ENCODE peak calls at places on chromosomes 12 and 14, in six cellular contexts. U is GM12864, N is esophagus muscularis mucosa, E is progenitor cell of endocrine pancreas, Z is heart left ventricle, X is A673. T is an unnamed sample.

GRCh38 chr14:20676072-20676471 is 8.3 kb upstream of the RNASE4 start:
- DNase-seq in U (no peak), N (no peak), E (no peak), Z (no peak), X (no peak), T (no peak)

GRCh38 chr14:51613436-51613835 is 38.3 kb upstream of the FRMD6 start:
- DNase-seq in U (no peak), N (no peak), E (no peak), Z (no peak), X (no peak), T (no peak)

GRCh38 chr12:38282886-38283285 is 33.7 kb upstream of the ALG10B start:
- DNase-seq in U (no peak), N (no peak), E (no peak), Z (no peak), X (peak), T (no peak)

GRCh38 chr12:91100901-91101300 is 10.4 kb downstream of the LUM start:
- DNase-seq in U (no peak), N (no peak), E (no peak), Z (no peak), X (no peak), T (no peak)

GRCh38 chr14:104472536-104473243 is 106.9 kb upstream of the C14orf180 start:
- DNase-seq in U (no peak), N (no peak), E (no peak), Z (no peak), X (no peak), T (no peak)

GRCh38 chr14:72665259-72665658 is 228.6 kb downstream of the DPF3 start:
- DNase-seq in U (no peak), N (no peak), E (no peak), Z (no peak), X (no peak), T (peak)

GRCh38 chr14:104724981-104725771 is 1.1 kb downstream of the ADSS1 start:
- DNase-seq in U (no peak), N (no peak), E (no peak), Z (peak), X (peak), T (no peak)

GRCh38 chr14:105532111-105532623 is 5.8 kb downstream of the TMEM121 start:
- DNase-seq in U (no peak), N (no peak), E (no peak), Z (no peak), X (no peak), T (no peak)

GRCh38 chr14:77338332-77338731 is 17.5 kb downstream of the GSTZ1 start:
- DNase-seq in U (no peak), N (no peak), E (no peak), Z (no peak), X (no peak), T (no peak)

GRCh38 chr12:62701492-62701891 is 233.5 kb downstream of the PPM1H start:
- DNase-seq in U (no peak), N (no peak), E (no peak), Z (no peak), X (no peak), T (no peak)

GRCh38 chr12:8742501-8742900 is 44.7 kb downstream of the RIMKLB start:
- DNase-seq in U (no peak), N (no peak), E (no peak), Z (no peak), X (no peak), T (peak)

GRCh38 chr12:114746297-114747074 is 62.5 kb upstream of the TBX3 start:
- DNase-seq in U (no peak), N (no peak), E (no peak), Z (no peak), X (no peak), T (peak)

GRCh38 chr12:34625116-34625515 is 602.8 kb downstream of the ALG10 start:
- DNase-seq in U (no peak), N (no peak), E (no peak), Z (no peak), X (peak), T (no peak)

GRCh38 chr14:101196795-101197590 is 293.5 kb upstream of the RTL1 start:
- DNase-seq in U (no peak), N (peak), E (no peak), Z (no peak), X (no peak), T (no peak)

GRCh38 chr14:87940382-87940781 is 52.6 kb downstream of the GALC start:
- DNase-seq in U (peak), N (no peak), E (no peak), Z (no peak), X (no peak), T (no peak)

GRCh38 chr12:124675881-124676688 is 108.7 kb upstream of the NCOR2 start:
- DNase-seq in U (no peak), N (no peak), E (no peak), Z (no peak), X (peak), T (no peak)

GRCh38 chr12:110199360-110200123 is 75.4 kb downstream of the IFT81 start:
- DNase-seq in U (no peak), N (no peak), E (no peak), Z (no peak), X (peak), T (peak)

GRCh38 chr12:57815177-57816000 is 3.1 kb downstream of the AVIL start:
- DNase-seq in U (no peak), N (no peak), E (no peak), Z (no peak), X (no peak), T (no peak)

GRCh38 chr12:131825146-131825892 is 2.9 kb upstream of the MMP17 start:
- DNase-seq in U (no peak), N (no peak), E (no peak), Z (no peak), X (no peak), T (peak)

GRCh38 chr14:77498984-77499527 is 440 bp upstream of the ISM2 start:
- DNase-seq in U (no peak), N (no peak), E (no peak), Z (no peak), X (no peak), T (no peak)

GRCh38 chr14:50230601-50231474 is 540 bp downstream of the SOS2 start:
- DNase-seq in U (no peak), N (no peak), E (peak), Z (peak), X (peak), T (peak)

DNA sequence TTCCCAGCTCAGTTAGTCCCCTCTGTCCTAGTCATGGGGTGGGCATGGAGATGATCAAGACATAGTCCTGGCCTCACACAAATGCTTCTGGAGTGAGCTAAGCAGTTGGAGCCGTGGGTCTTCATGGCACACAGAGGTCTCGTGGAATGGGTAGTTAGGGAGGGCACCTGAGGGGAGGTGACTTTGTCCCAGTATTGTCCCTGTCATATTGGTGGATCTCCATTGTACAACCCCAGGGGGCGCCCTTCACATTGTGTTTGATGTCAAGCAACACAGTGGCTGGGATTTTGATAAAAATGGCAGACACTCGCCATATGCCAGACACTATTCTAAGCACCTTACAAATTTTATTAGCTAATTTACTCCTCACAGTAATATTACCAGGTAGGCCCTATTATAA is 175.4 kb upstream of the LHX5 start:
- DNase-seq in U (no peak), N (no peak), E (no peak), Z (no peak), X (peak), T (no peak)
- TF ChIP-seq CTCF in U (peak), N (no peak), E (peak), Z (no peak), X (peak), T (no peak)

DNA sequence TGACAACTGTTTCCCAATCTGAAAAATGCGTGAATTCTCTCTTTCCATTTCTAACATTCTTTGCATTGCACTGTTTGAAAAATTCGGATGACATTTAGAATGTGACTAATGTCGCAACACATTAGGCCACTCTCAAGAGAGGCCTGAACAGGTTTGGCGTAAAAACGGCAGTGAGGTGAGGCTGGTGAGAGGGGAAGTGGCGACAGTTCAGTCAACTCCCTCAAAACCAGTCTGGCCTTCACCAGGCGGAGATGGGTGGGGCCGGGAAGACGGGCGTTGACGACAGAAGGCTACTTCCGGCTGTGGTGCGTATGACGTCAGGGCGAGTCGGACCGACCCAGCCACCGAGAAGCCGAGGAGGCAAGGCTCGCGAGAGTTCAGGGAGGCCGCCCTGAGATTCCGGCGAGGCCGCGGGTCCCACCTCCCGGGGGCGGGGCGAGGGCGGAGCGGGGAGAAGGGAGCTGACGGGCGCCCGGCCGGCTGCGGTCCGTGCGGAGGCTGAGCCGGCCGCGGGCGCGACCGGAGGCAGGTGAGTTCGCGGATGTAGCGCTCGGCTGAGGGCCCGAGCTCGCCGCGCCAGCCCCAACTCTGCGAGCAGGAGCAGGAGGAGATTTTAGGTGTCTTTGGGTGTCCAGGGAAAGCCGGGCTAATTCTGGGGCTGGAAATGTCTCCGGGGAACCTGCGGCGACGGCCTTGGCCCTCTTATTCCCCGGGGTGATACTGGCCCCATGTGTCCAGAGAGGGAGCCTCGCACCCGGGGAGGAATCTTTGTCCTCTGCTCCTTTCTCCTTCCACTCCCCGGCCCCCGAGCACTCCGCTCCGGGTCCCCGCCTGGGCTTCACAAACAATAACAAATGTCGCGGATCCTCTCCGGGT is at the start of gene STK38L:
- DNase-seq in U (peak), N (peak), E (peak), Z (peak), X (peak), T (peak)
- TF ChIP-seq CTCF in U (peak), N (peak), E (peak), Z (no peak), X (no peak), T (peak)

GRCh38 chr12:14252697-14253096 is 112.8 kb upstream of the ATF7IP start:
- DNase-seq in U (no peak), N (no peak), E (no peak), Z (no peak), X (no peak), T (no peak)

GRCh38 chr12:14244876-14245669 is 120.4 kb upstream of the ATF7IP start:
- DNase-seq in U (no peak), N (no peak), E (no peak), Z (no peak), X (peak), T (no peak)

GRCh38 chr12:14243941-14244340 is 121.5 kb upstream of the ATF7IP start:
- DNase-seq in U (no peak), N (no peak), E (no peak), Z (no peak), X (no peak), T (no peak)

GRCh38 chr12:14247166-14247565 is 118.3 kb upstream of the ATF7IP start:
- DNase-seq in U (no peak), N (no peak), E (no peak), Z (no peak), X (no peak), T (no peak)

GRCh38 chr12:14249368-14249767 is 116.1 kb upstream of the ATF7IP start:
- DNase-seq in U (no peak), N (no peak), E (no peak), Z (no peak), X (no peak), T (no peak)
- TF ChIP-seq CTCF in U (no peak), N (no peak), E (no peak), Z (no peak), X (no peak), T (no peak)

DNA sequence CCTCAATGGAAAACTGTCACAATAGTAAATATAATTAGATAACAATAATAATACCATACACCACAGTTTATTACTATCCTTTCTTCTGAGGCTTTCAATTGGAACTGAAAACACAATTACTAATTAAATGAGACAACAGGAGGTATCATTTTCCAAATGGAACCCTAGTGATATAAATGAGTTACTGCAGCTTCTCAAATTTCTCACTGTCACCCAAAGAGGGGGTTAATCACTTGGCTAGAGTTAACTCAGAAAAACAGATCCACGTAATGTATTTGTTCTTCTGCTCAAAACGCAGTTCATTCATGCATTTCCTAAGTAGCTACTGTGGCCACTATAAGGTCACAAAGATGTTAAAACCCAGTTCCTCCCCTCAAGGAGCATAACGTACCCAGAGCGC is 120.9 kb upstream of the FOXN3 start:
- DNase-seq in U (no peak), N (no peak), E (no peak), Z (no peak), X (no peak), T (no peak)
- TF ChIP-seq CTCF in U (no peak), N (no peak), E (peak), Z (peak), X (no peak), T (no peak)

DNA sequence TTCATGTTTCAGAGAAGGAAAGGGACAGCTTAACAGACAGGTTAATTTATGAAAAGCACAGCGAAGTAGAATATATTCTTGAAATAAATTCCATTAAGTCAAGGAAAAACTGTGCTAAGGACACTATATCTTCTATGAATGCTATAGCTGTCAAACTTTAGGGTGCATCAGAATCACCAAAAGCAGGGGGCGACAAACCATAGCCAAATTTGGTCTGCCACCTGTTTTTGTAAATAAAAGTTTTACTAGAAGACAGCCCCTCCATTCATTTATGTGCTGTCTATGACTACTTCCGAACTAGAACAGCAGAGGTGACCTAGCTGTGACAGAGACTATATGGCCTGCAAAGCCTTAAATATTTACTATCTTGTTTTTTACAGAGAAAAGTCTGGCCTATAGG is 25.9 kb downstream of the PPP4R3A start:
- DNase-seq in U (no peak), N (no peak), E (no peak), Z (no peak), X (peak), T (no peak)
- TF ChIP-seq CTCF in U (peak), N (no peak), E (no peak), Z (no peak), X (peak), T (no peak)

DNA sequence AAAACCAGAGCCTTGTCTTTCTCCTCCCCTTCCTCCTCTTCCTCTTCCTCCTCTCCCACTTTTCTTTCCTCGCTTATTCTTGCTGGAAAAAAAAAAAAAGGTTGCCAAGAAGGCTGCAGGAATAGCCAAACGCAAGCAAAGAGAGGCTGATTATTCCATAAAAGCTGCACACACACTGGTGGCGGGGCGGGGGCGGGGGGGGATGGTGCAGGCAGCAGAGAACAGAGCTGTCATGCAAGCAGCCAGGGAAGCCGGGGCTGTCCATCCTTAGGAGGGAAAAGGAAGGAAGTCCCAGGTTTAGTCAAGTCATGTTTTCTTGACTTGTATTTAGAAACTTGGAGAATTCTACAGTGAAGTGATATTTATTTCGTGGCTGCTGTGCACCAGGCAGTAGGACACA is 56.8 kb upstream of the SCN8A start:
- DNase-seq in U (no peak), N (no peak), E (no peak), Z (no peak), X (no peak), T (no peak)
- TF ChIP-seq CTCF in U (no peak), N (no peak), E (no peak), Z (no peak), X (no peak), T (no peak)

T was measured in AG09319.